ENCODE peak calls at places on chromosomes 11 and 22, in four cellular contexts. One of them, this sample, is unnamed.

GRCh38 chr11:61294717-61295595 is at the start of gene VWCE:
- DNase-seq in activated CD4-positive, alpha-beta T cell treated with anti-CD3 and anti-CD28 coated beads for 24 hours: peak
- DNase-seq in pons: no peak
- DNase-seq in IMR-90: peak
- DNase-seq in this sample: peak

GRCh38 chr11:7648264-7648663 is 25.0 kb downstream of the CYB5R2 start:
- DNase-seq in activated CD4-positive, alpha-beta T cell treated with anti-CD3 and anti-CD28 coated beads for 24 hours: no peak
- DNase-seq in pons: no peak
- DNase-seq in IMR-90: no peak
- DNase-seq in this sample: no peak

GRCh38 chr11:65425971-65426838 is 3.6 kb downstream of the NEAT1 start:
- DNase-seq in pons: peak
- DNase-seq in IMR-90: peak
- DNase-seq in activated CD4-positive, alpha-beta T cell treated with anti-CD3 and anti-CD28 coated beads for 24 hours: no peak
- DNase-seq in this sample: no peak

GRCh38 chr11:32706985-32707736 is 87.3 kb downstream of the CCDC73 start:
- DNase-seq in pons: no peak
- DNase-seq in IMR-90: peak
- DNase-seq in activated CD4-positive, alpha-beta T cell treated with anti-CD3 and anti-CD28 coated beads for 24 hours: no peak
- DNase-seq in this sample: no peak

GRCh38 chr11:134342572-134343340 is 11.0 kb downstream of the GLB1L2 start:
- DNase-seq in IMR-90: no peak
- DNase-seq in activated CD4-positive, alpha-beta T cell treated with anti-CD3 and anti-CD28 coated beads for 24 hours: no peak
- DNase-seq in pons: no peak
- DNase-seq in this sample: peak

GRCh38 chr22:21641417-21641794 is 696 bp upstream of the SDF2L1 start:
- DNase-seq in pons: peak
- DNase-seq in activated CD4-positive, alpha-beta T cell treated with anti-CD3 and anti-CD28 coated beads for 24 hours: no peak
- DNase-seq in IMR-90: peak
- DNase-seq in this sample: no peak

GRCh38 chr22:49829044-49829719 is 1.5 kb upstream of the BRD1 start:
- DNase-seq in pons: no peak
- DNase-seq in IMR-90: no peak
- DNase-seq in activated CD4-positive, alpha-beta T cell treated with anti-CD3 and anti-CD28 coated beads for 24 hours: no peak
- DNase-seq in this sample: no peak

GRCh38 chr11:102253018-102253775 is 64.1 kb upstream of the BIRC3 start:
- DNase-seq in pons: no peak
- DNase-seq in IMR-90: no peak
- DNase-seq in activated CD4-positive, alpha-beta T cell treated with anti-CD3 and anti-CD28 coated beads for 24 hours: no peak
- DNase-seq in this sample: no peak

GRCh38 chr11:9601041-9601875 is 27.8 kb downstream of the WEE1 start:
- DNase-seq in IMR-90: peak
- DNase-seq in pons: peak
- DNase-seq in activated CD4-positive, alpha-beta T cell treated with anti-CD3 and anti-CD28 coated beads for 24 hours: peak
- DNase-seq in this sample: peak

GRCh38 chr11:75147875-75148263 is 3.0 kb upstream of the SLCO2B1 start:
- DNase-seq in pons: peak
- DNase-seq in IMR-90: no peak
- DNase-seq in activated CD4-positive, alpha-beta T cell treated with anti-CD3 and anti-CD28 coated beads for 24 hours: no peak
- DNase-seq in this sample: no peak

GRCh38 chr11:131674051-131674755 is 303.8 kb downstream of the NTM start:
- DNase-seq in IMR-90: peak
- DNase-seq in pons: peak
- DNase-seq in activated CD4-positive, alpha-beta T cell treated with anti-CD3 and anti-CD28 coated beads for 24 hours: peak
- DNase-seq in this sample: peak

GRCh38 chr22:38868286-38868721 is 3.7 kb downstream of the CBX6 start:
- DNase-seq in activated CD4-positive, alpha-beta T cell treated with anti-CD3 and anti-CD28 coated beads for 24 hours: no peak
- DNase-seq in IMR-90: no peak
- DNase-seq in pons: no peak
- DNase-seq in this sample: no peak

GRCh38 chr11:123061403-123062157 is at the start of gene HSPA8:
- DNase-seq in pons: peak
- DNase-seq in IMR-90: peak
- DNase-seq in activated CD4-positive, alpha-beta T cell treated with anti-CD3 and anti-CD28 coated beads for 24 hours: no peak
- DNase-seq in this sample: peak

This sample was measured in stimulated activated effector memory CD8-positive, alpha-beta T cell treated with anti-CD3 and anti-CD28 coated beads, Interleukin-12 subunit alpha, Interleukin-12 subunit beta, amount 100 ng/mL, for 72 hours.